ENCODE peak calls at places on chromosomes 13 and 19, in six cellular contexts. M is GM23338, B is SK-N-SH, O is GM23248, V is neural progenitor cell, I is hepatocyte. H is an unnamed sample.

GRCh38 chr19:47762615-47763308 is 15.7 kb upstream of the SELENOW start:
- DNase-seq in M (peak; percentile 13), B (no peak), O (peak; percentile 44), V (no peak), I (no peak), H (no peak)

GRCh38 chr13:80126382-80127068 is 214.4 kb downstream of the SPRY2 start:
- DNase-seq in M (no peak), B (no peak), O (no peak), V (no peak), I (no peak), H (no peak)

GRCh38 chr19:13172335-13173128 is 22.3 kb downstream of the IER2 start:
- DNase-seq in M (no peak), B (peak; percentile 74), O (peak; percentile 92), V (no peak), I (peak; percentile 76), H (no peak)

GRCh38 chr19:54190942-54191670 is at the start of gene TSEN34:
- DNase-seq in M (peak; percentile 88), B (peak; percentile 90), O (peak; percentile 90), V (peak; percentile 92), I (peak; percentile 97), H (peak; percentile 93)

GRCh38 chr19:29320076-29320475 is 107.1 kb upstream of the UQCRFS1 start:
- DNase-seq in M (no peak), B (no peak), O (no peak), V (no peak), I (no peak), H (no peak)

GRCh38 chr13:73059460-73060250 is 850 bp downstream of the KLF5 start:
- DNase-seq in M (peak; percentile 80), B (no peak), O (peak; percentile 62), V (peak; percentile 87), I (peak; percentile 81), H (peak; percentile 20)

GRCh38 chr19:42292042-42292960 is 9.6 kb upstream of the PRR19 start:
- DNase-seq in M (no peak), B (no peak), O (no peak), V (no peak), I (no peak), H (no peak)

GRCh38 chr13:33070713-33071112 is 54.5 kb downstream of the KL start:
- DNase-seq in M (no peak), B (no peak), O (peak; percentile 21), V (no peak), I (no peak), H (no peak)

GRCh38 chr13:98761126-98761978 is 8.9 kb upstream of the SLC15A1 start:
- DNase-seq in M (no peak), B (no peak), O (peak; percentile 81), V (no peak), I (no peak), H (no peak)

GRCh38 chr13:50700664-50701266 is 142.7 kb downstream of the DLEU7 start:
- DNase-seq in M (no peak), B (no peak), O (no peak), V (no peak), I (no peak), H (no peak)

GRCh38 chr13:19862511-19863313 is 737 bp downstream of the ZMYM5 start:
- DNase-seq in M (peak; percentile 53), B (no peak), O (peak; percentile 65), V (peak; percentile 66), I (peak; percentile 56), H (peak; percentile 65)

GRCh38 chr19:55479451-55480230 is 3.2 kb downstream of the ZNF628 start:
- DNase-seq in M (no peak), B (no peak), O (no peak), V (no peak), I (no peak), H (no peak)

GRCh38 chr13:48530833-48531232 is 2.0 kb downstream of the RCBTB2 start:
- DNase-seq in M (no peak), B (no peak), O (no peak), V (no peak), I (no peak), H (peak; percentile 61)

GRCh38 chr19:3474614-3475013 is 5.7 kb downstream of the SMIM24 start:
- DNase-seq in M (no peak), B (no peak), O (no peak), V (no peak), I (no peak), H (no peak)

GRCh38 chr19:1254530-1255185 is 6.3 kb downstream of the MIDN start:
- DNase-seq in M (no peak), B (no peak), O (peak; percentile 13), V (no peak), I (no peak), H (no peak)

GRCh38 chr19:53132231-53132991 is at the start of gene ZNF415:
- DNase-seq in M (peak; percentile 98), B (peak; percentile 89), O (peak; percentile 96), V (peak; percentile 96), I (peak; percentile 96), H (no peak)

GRCh38 chr19:42052241-42052863 is 17.7 kb downstream of the GRIK5 start:
- DNase-seq in M (no peak), B (peak; percentile 50), O (no peak), V (no peak), I (no peak), H (no peak)

GRCh38 chr13:79995334-79995733 is 345.6 kb downstream of the SPRY2 start:
- DNase-seq in M (no peak), B (no peak), O (peak; percentile 95), V (no peak), I (no peak), H (no peak)

GRCh38 chr13:45799451-45799850 is 52.1 kb downstream of the SIAH3 start:
- DNase-seq in M (no peak), B (no peak), O (no peak), V (peak; percentile 51), I (no peak), H (no peak)

GRCh38 chr19:44156475-44156874 is 8.4 kb upstream of the ZNF226 start:
- DNase-seq in M (no peak), B (no peak), O (no peak), V (no peak), I (no peak), H (no peak)

GRCh38 chr19:48656840-48657474 is 11.0 kb upstream of the CA11 start:
- DNase-seq in M (no peak), B (no peak), O (peak; percentile 94), V (no peak), I (peak; percentile 68), H (no peak)

GRCh38 chr13:58080806-58081205 is 449.3 kb downstream of the PCDH17 start:
- DNase-seq in M (peak; percentile 72), B (no peak), O (no peak), V (peak; percentile 49), I (no peak), H (no peak)

GRCh38 chr19:30590596-30591229 is 218.5 kb downstream of the ZNF536 start:
- DNase-seq in M (no peak), B (no peak), O (no peak), V (no peak), I (no peak), H (no peak)

GRCh38 chr19:45166723-45167252 is 6.0 kb upstream of the NKPD1 start:
- DNase-seq in M (peak; percentile 51), B (no peak), O (no peak), V (no peak), I (no peak), H (no peak)

GRCh38 chr19:13974073-13974472 is 21.8 kb downstream of the DCAF15 start:
- DNase-seq in M (peak; percentile 98), B (peak; percentile 66), O (no peak), V (peak; percentile 82), I (peak; percentile 61), H (peak; percentile 84)

GRCh38 chr19:7914099-7914498 is 531 bp upstream of the TGFBR3L start:
- DNase-seq in M (no peak), B (no peak), O (no peak), V (no peak), I (no peak), H (no peak)
- TF ChIP-seq EZH2phosphoT487 in M (no peak), B (no peak), O (no peak), V (no peak), I (no peak), H (no peak)

GRCh38 chr13:113917096-113917495 is 53.2 kb upstream of the GAS6 start:
- DNase-seq in M (no peak), B (no peak), O (no peak), V (no peak), I (no peak), H (no peak)

GRCh38 chr13:113917523-113918371 is 53.9 kb upstream of the GAS6 start:
- DNase-seq in M (no peak), B (no peak), O (no peak), V (no peak), I (no peak), H (no peak)

GRCh38 chr13:113915012-113915763 is 51.3 kb upstream of the GAS6 start:
- DNase-seq in M (no peak), B (no peak), O (no peak), V (no peak), I (no peak), H (no peak)

GRCh38 chr13:113915786-113916329 is 52.0 kb upstream of the GAS6 start:
- DNase-seq in M (no peak), B (no peak), O (no peak), V (no peak), I (no peak), H (no peak)

DNA sequence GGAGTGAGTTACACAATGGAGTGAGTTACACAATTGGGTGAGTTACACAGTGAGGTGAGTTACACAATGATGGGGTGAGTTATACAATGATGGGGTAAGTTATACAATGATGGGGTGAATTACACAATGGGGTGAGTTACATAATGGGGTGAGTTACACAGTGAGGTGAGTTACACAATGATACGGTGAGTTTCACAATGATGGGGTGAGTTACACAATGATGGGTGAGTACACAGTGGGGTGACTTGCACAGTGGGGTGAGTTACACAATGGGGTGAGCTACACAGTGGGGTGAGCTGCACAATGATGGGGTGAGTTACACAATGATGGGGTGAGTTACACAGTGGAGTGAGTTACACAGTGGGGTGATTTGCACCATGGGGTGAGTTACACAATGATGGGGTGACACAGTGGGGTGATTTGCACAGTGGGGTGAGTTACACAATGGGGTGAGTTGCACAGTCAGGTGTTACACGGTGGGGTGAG is 52.5 kb upstream of the GAS6 start:
- DNase-seq in M (no peak), B (no peak), O (peak; percentile 81), V (no peak), I (no peak), H (no peak)
- TF ChIP-seq EZH2phosphoT487 in M (no peak), B (no peak), O (no peak), V (no peak), I (no peak), H (no peak)

GRCh38 chr19:36152061-36152885 is at the start of gene COX7A1:
- DNase-seq in M (peak; percentile 69), B (no peak), O (peak; percentile 65), V (no peak), I (no peak), H (no peak)
- TF ChIP-seq EZH2phosphoT487 in M (no peak), B (no peak), O (no peak), V (no peak), I (no peak), H (no peak)

GRCh38 chr13:44577236-44578063 is 1.3 kb upstream of the TSC22D1 start:
- DNase-seq in M (peak; percentile 98), B (peak; percentile 96), O (peak; percentile 97), V (peak; percentile 100), I (peak; percentile 99), H (peak; percentile 93)

GRCh38 chr13:44575035-44575434 is 1.1 kb downstream of the TSC22D1 start:
- DNase-seq in M (no peak), B (no peak), O (no peak), V (no peak), I (no peak), H (no peak)

GRCh38 chr13:44575741-44576395 is at the start of gene TSC22D1:
- DNase-seq in M (peak; percentile 56), B (peak; percentile 54), O (peak; percentile 74), V (peak; percentile 66), I (peak; percentile 58), H (peak; percentile 38)

GRCh38 chr13:44578064-44578394 is 1.9 kb upstream of the TSC22D1 start:
- DNase-seq in M (peak; percentile 64), B (peak; percentile 79), O (peak; percentile 70), V (no peak), I (no peak), H (no peak)

GRCh38 chr13:44576396-44577235 is 486 bp upstream of the TSC22D1 start:
- DNase-seq in M (no peak), B (peak; percentile 68), O (peak; percentile 58), V (peak; percentile 62), I (peak; percentile 57), H (peak; percentile 28)
- TF ChIP-seq EZH2phosphoT487 in M (no peak), B (no peak), O (no peak), V (no peak), I (no peak), H (no peak)